ENCODE peak calls at places on chromosomes 16 and 17, in five cellular contexts. S is HCT116, B is K562, Z is SK-N-SH, A is HepG2. C is an unnamed sample.
A peak's percentile ranks its signal among the peaks of the same experiment; 100 is the strongest.

GRCh38 chr16:29226782-29227181 is 179.7 kb downstream of the NPIPB11 start:
- DNase-seq in A (no peak), B (no peak), Z (no peak), S (no peak), C (no peak)

GRCh38 chr17:8062807-8063483 is 24.1 kb downstream of the ALOX15B start:
- DNase-seq in B (no peak), A (no peak), S (no peak), Z (no peak), C (no peak)

GRCh38 chr17:81253358-81254131 is 14.4 kb downstream of the NDUFAF8 start:
- DNase-seq in B (peak; percentile 73), S (no peak), A (no peak), Z (peak; percentile 92), C (no peak)

GRCh38 chr17:38403491-38403890 is 24.8 kb upstream of the ARHGAP23 start:
- DNase-seq in B (no peak), Z (peak; percentile 58), S (no peak), A (no peak), C (no peak)

GRCh38 chr17:72471296-72471695 is 350.5 kb downstream of the SOX9 start:
- DNase-seq in Z (no peak), B (no peak), A (no peak), S (no peak), C (no peak)

GRCh38 chr17:35254107-35254802 is 11.4 kb downstream of the SLFN5 start:
- DNase-seq in S (peak; percentile 42), Z (no peak), B (no peak), A (peak; percentile 56), C (no peak)

GRCh38 chr17:48453447-48453846 is 23.4 kb upstream of the SKAP1 start:
- DNase-seq in A (no peak), S (no peak), Z (no peak), B (no peak), C (no peak)

GRCh38 chr17:73969956-73970355 is 233.5 kb upstream of the RPL38 start:
- DNase-seq in B (no peak), S (no peak), A (no peak), Z (no peak), C (no peak)

GRCh38 chr17:79746955-79747507 is 16.3 kb downstream of the ENPP7 start:
- DNase-seq in S (no peak), B (no peak), A (no peak), Z (no peak), C (no peak)

GRCh38 chr17:70956731-70957130 is 787.4 kb downstream of the KCNJ2 start:
- DNase-seq in S (no peak), B (no peak), A (no peak), Z (no peak), C (no peak)

GRCh38 chr17:43016216-43016615 is 6.0 kb downstream of the VAT1 start:
- DNase-seq in A (no peak), S (no peak), Z (no peak), B (no peak), C (no peak)

GRCh38 chr17:82105882-82106696 is 8.1 kb upstream of the FASN start:
- DNase-seq in A (peak; percentile 94), S (peak; percentile 82), B (peak; percentile 59), Z (peak; percentile 97), C (peak; percentile 51)

GRCh38 chr17:39281806-39282205 is 56.1 kb upstream of the STAC2 start:
- DNase-seq in A (no peak), Z (no peak), B (peak; percentile 49), S (no peak), C (no peak)

GRCh38 chr17:59508999-59509398 is 56.4 kb upstream of the DHX40 start:
- DNase-seq in A (no peak), Z (no peak), B (no peak), S (no peak), C (no peak)

GRCh38 chr16:86452451-86452850 is 57.9 kb upstream of the FOXF1 start:
- DNase-seq in Z (no peak), S (no peak), B (no peak), A (no peak), C (no peak)

GRCh38 chr17:76051571-76051970 is 20.7 kb downstream of the SRP68 start:
- DNase-seq in S (no peak), B (no peak), A (no peak), Z (no peak), C (no peak)

GRCh38 chr17:38747385-38748328 is 479 bp downstream of the PCGF2 start:
- DNase-seq in Z (peak; percentile 80), A (no peak), B (peak; percentile 89), S (no peak), C (no peak)

GRCh38 chr17:43416998-43417891 is 18.5 kb downstream of the ARL4D start:
- DNase-seq in A (no peak), B (no peak), S (no peak), Z (no peak), C (no peak)

GRCh38 chr17:79829004-79829403 is 10.2 kb downstream of the CBX4 start:
- DNase-seq in B (no peak), S (no peak), Z (no peak), A (no peak), C (no peak)

GRCh38 chr16:72905581-72905980 is 142.3 kb downstream of the ZFHX3 start:
- DNase-seq in S (no peak), A (no peak), Z (no peak), B (no peak), C (no peak)

GRCh38 chr17:538096-538973 is 176.3 kb downstream of the VPS53 start:
- DNase-seq in S (no peak), Z (no peak), B (no peak), A (no peak), C (no peak)

GRCh38 chr17:71084219-71084618 is 914.9 kb downstream of the KCNJ2 start:
- DNase-seq in S (peak; percentile 69), Z (peak; percentile 28), B (peak; percentile 6), A (peak; percentile 26), C (no peak)

DNA sequence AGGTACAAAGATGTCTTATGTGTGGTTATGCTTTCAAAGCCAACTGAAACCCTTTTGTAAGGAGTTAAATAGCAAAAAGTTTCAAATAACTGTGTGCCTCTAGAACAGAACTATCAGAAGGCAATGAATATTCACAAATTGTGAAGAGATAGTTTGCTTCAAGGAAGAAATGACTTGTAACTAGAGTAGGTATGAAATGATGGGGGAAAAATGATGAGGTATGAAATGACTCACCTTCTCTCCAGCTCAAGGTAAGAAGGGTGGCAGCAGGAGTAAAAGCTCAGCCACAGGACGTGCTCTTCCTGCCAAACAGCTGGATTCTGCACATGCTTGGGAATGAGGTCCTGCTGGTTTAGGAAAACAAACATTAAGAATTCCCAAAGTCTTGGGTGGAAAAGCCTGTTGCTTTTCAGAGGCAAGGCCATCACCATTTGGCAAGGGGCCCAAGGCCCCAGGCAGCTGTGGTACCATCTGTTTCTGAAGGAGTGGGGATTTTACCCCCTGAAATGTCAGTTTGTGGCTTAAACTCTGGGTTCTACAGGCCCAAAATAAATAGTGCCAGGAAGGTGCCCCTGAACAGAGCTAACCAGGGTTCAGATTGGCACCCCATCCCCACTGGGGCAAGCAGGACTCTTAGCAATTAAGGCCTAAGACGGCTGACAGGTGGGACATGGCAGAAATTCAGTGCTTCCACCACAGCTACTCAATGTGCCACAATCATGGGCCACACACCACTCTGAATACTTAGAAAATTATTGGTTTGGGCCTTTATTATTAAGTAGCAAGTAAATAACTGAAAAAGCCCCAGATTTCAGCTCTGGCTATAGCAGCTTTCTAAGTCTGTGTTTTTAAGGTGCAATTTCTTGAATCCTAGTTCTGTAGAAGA is 13.3 kb downstream of the HERPUD1 start:
- DNase-seq in Z (no peak), A (no peak), B (no peak), S (no peak), C (peak; percentile 61)
- TF ChIP-seq ZBTB33 in Z (no peak), A (no peak), B (no peak), S (no peak), C (no peak)

DNA sequence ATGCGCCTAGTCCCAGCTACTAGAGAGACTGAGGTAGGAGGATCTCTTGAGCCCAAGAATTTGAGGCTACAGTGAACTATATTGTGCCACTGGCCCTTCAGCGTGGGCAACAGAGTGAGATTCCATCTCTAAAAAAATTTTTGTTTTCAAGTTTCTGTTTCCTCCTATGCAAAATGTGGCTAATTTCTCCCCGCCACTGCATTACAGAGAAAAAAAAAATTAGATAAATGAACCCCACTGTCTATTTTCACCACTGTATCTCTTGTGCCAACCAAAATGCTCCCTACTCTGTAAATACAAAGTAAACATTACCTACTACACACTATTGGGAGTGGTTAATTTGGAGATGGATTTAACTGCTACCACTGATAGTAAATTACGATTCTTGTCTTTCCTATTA is 2.0 kb downstream of the MARF1 start:
- DNase-seq in A (no peak), Z (no peak), B (no peak), S (no peak), C (no peak)
- TF ChIP-seq SIN3A in A (no peak), Z (no peak), B (no peak), S (no peak), C (no peak)

DNA sequence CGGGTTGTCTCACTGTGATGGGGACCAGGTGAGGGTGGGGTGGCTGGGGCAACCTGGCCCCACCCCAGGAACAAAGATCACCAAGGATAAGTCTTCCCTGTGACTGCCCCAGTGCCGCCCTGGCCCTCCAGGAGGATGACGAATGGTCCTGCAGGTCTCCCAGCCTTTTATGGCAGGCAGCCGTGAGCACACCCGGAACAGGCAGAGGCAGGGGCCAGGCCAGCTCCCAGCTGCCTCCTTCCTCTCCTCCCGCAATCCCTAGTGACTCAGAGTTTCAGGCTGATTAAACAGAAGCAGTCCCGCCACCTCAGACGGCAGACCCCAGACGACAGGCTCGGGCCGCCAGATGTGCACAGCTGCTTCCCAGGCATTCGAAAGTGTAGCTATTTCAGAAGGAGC is 13.3 kb downstream of the JUP start:
- DNase-seq in A (peak; percentile 79), S (peak; percentile 79), Z (peak; percentile 71), B (peak; percentile 26), C (no peak)
- TF ChIP-seq ZBTB33 in A (no peak), S (no peak), Z (no peak), B (no peak), C (no peak)

GRCh38 chr16:56632160-56632847 is at the start of gene MT1M:
- DNase-seq in Z (peak; percentile 66), B (no peak), S (no peak), A (no peak), C (no peak)
- TF ChIP-seq SIN3A in Z (no peak), B (no peak), S (no peak), A (no peak), C (no peak)

DNA sequence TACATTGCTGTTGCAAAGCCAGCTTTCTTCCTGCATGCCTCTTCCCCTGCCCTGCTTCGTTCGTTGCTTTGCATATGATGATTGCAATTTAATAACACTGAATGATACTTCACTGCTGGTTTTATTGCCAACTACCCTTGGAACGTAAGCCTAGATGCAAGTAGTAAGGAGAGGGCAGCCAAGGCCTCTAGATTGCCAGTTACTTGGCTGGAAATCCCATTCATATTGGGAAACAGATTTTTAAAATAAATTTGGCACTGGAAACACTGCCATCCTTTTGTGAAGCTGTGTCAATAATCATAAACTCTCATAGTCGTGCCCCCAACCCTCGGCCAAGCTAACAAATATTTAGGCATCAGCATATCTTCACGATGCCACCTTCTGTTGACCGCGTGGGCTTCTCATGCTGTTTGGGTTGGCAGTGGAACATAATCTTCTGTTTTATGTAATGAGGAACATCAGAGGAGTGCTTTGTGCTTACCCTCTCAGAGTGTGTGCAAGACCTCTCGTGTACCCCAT is 86.5 kb downstream of the MAP2K6 start:
- DNase-seq in A (no peak), Z (no peak), B (no peak), S (no peak), C (no peak)
- TF ChIP-seq ZBTB33 in A (no peak), Z (no peak), B (no peak), S (no peak), C (no peak)

GRCh38 chr17:21039839-21040575 is 2.8 kb downstream of the USP22 start:
- DNase-seq in Z (peak; percentile 48), A (peak; percentile 70), S (peak; percentile 53), B (peak; percentile 33), C (no peak)
- TF ChIP-seq SIN3A in Z (no peak), A (no peak), S (no peak), B (no peak), C (no peak)

C was measured in GM12878.